ENCODE peak calls at places on chromosomes 6 and 20, in eight cellular contexts. J is heart right ventricle, U is cardiac fibroblast, P is AG10803, H is Panc1, O is breast epithelium, E is lower leg skin, W is fibroblast of lung. B is an unnamed sample.

GRCh38 chr6:63521475-63522210 is 50.6 kb upstream of the LOC128125822 start:
- DNase-seq in H (no peak), J (no peak), E (no peak), U (no peak), O (no peak), P (no peak), W (no peak), B (no peak)

GRCh38 chr20:53834044-53834442 is 236.4 kb downstream of the BCAS1 start:
- DNase-seq in E (no peak), J (no peak), P (no peak), H (no peak), O (no peak), W (peak; percentile 64), U (no peak), B (no peak)

GRCh38 chr6:90295854-90296345 is 743 bp downstream of the BACH2 start:
- DNase-seq in J (peak; percentile 76), H (no peak), W (peak; percentile 79), U (peak; percentile 66), O (peak; percentile 52), P (peak; percentile 35), E (peak; percentile 66), B (peak; percentile 79)

GRCh38 chr6:89974776-89975175 is 80.5 kb downstream of the GJA10 start:
- DNase-seq in U (no peak), W (peak; percentile 18), H (no peak), E (no peak), O (no peak), J (peak; percentile 34), P (no peak), B (no peak)

GRCh38 chr6:129302671-129303070 is 407.3 kb downstream of the ARHGAP18 start:
- DNase-seq in H (no peak), E (no peak), U (no peak), W (no peak), J (no peak), O (no peak), P (no peak), B (no peak)

GRCh38 chr6:2843138-2843740 is 1.6 kb upstream of the SERPINB1 start:
- DNase-seq in O (no peak), P (peak; percentile 80), U (peak; percentile 26), J (no peak), W (peak; percentile 48), E (no peak), H (no peak), B (no peak)

GRCh38 chr20:54194724-54195438 is 13.0 kb upstream of the PFDN4 start:
- DNase-seq in U (no peak), J (no peak), O (no peak), E (no peak), P (peak; percentile 66), H (peak; percentile 30), W (peak; percentile 25), B (no peak)

GRCh38 chr20:36113566-36114247 is 40.8 kb upstream of the EPB41L1 start:
- DNase-seq in U (no peak), J (no peak), W (no peak), H (no peak), O (no peak), E (no peak), P (no peak), B (no peak)

GRCh38 chr20:45374966-45375365 is 3.2 kb downstream of the TP53TG5 start:
- DNase-seq in W (no peak), E (no peak), J (no peak), O (no peak), P (no peak), H (no peak), U (no peak), B (no peak)

GRCh38 chr6:8556370-8557018 is 121.1 kb upstream of the SLC35B3 start:
- DNase-seq in U (no peak), H (peak; percentile 64), W (peak; percentile 49), J (no peak), E (no peak), P (peak; percentile 3), O (no peak), B (no peak)

GRCh38 chr20:15045246-15045645 is 707.8 kb upstream of the FLRT3 start:
- DNase-seq in W (no peak), P (peak; percentile 60), J (no peak), U (peak; percentile 61), O (no peak), H (no peak), E (peak; percentile 72), B (peak; percentile 61)

GRCh38 chr20:6562111-6562510 is 205.4 kb upstream of the BMP2 start:
- DNase-seq in H (peak; percentile 15), E (no peak), W (peak; percentile 92), P (peak; percentile 37), O (no peak), J (no peak), U (peak; percentile 84), B (no peak)

GRCh38 chr6:108557494-108558371 is 3.0 kb upstream of the FOXO3 start:
- DNase-seq in E (no peak), H (no peak), P (peak; percentile 71), W (peak; percentile 59), O (peak; percentile 75), J (peak; percentile 26), U (peak; percentile 81), B (peak; percentile 73)

GRCh38 chr6:28985396-28986164 is 19.5 kb downstream of the ZNF311 start:
- DNase-seq in J (peak; percentile 89), P (peak; percentile 98), H (peak; percentile 97), E (peak; percentile 85), U (peak; percentile 99), O (peak; percentile 84), W (peak; percentile 98), B (peak; percentile 55)

GRCh38 chr6:137702791-137703424 is 164.2 kb upstream of the TNFAIP3 start:
- DNase-seq in E (no peak), W (no peak), H (no peak), P (no peak), O (no peak), U (no peak), J (no peak), B (no peak)
- H3K4me3 ChIP-seq in E (no peak overlapping the region), W (no peak overlapping the region), H (no peak overlapping the region), P (no peak overlapping the region), O (no peak overlapping the region), U (no peak overlapping the region), J (no peak overlapping the region), B (no peak overlapping the region)

GRCh38 chr20:21209668-21210067 is 83.8 kb downstream of the KIZ start:
- DNase-seq in O (no peak), W (no peak), P (no peak), J (no peak), E (no peak), H (no peak), U (no peak), B (no peak)

GRCh38 chr20:21213691-21214090 is 87.8 kb downstream of the KIZ start:
- DNase-seq in H (no peak), J (no peak), W (no peak), O (no peak), E (no peak), U (no peak), P (no peak), B (no peak)

GRCh38 chr20:21208999-21209398 is 83.1 kb downstream of the KIZ start:
- DNase-seq in E (no peak), U (peak; percentile 16), J (no peak), O (no peak), W (no peak), H (no peak), P (no peak), B (no peak)

DNA sequence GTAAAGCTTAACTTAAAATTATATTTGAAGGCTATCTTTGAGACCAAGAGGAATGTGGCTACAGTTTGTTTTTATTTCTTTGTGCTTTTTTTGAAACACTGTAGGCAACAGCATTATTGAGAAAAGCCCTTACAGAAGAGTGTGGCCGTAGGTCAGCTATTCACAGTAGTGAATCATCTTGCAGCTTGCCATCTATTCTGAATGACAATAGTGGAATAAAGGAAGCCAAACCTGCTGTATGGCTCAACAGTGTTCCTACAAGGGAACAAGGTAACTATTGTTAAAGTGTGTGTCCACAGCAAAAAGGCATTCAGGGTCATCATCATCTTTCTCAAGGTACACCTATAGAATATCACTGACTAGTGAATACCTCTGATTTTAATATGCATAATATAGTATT is 88.5 kb downstream of the KIZ start:
- DNase-seq in H (no peak), O (no peak), U (no peak), P (no peak), J (no peak), E (no peak), W (peak; percentile 27), B (no peak)
- H3K4me3 ChIP-seq in H (no peak overlapping the region), O (no peak overlapping the region), U (no peak overlapping the region), P (no peak overlapping the region), J (no peak overlapping the region), E (no peak overlapping the region), W (no peak overlapping the region), B (no peak overlapping the region)

GRCh38 chr6:169813969-169814368 is 62.5 kb downstream of the ERMARD start:
- DNase-seq in U (no peak), E (no peak), H (no peak), P (no peak), W (no peak), O (no peak), J (no peak), B (no peak)
- H3K4me3 ChIP-seq in U (no peak overlapping the region), E (no peak overlapping the region), H (no peak overlapping the region), P (no peak overlapping the region), W (no peak overlapping the region), O (no peak overlapping the region), J (no peak overlapping the region), B (no peak overlapping the region)

GRCh38 chr6:35719830-35720733 is 16.8 kb upstream of the ARMC12 start:
- DNase-seq in P (no peak), J (peak; percentile 52), W (peak; percentile 28), H (no peak), O (peak; percentile 47), U (peak; percentile 60), E (peak; percentile 55), B (peak; percentile 67)
- H3K4me3 ChIP-seq in P (peak overlapping the region; percentile 7), J (peak overlapping the region; percentile 42), W (peak overlapping the region; percentile 14), H (no peak overlapping the region), O (peak overlapping the region; percentile 35), U (peak overlapping the region; percentile 27), E (no peak overlapping the region), B (peak overlapping the region; percentile 29)

GRCh38 chr6:36578030-36578825 is 15.9 kb upstream of the SRSF3 start:
- DNase-seq in O (no peak), P (no peak), W (no peak), H (no peak), U (no peak), E (no peak), J (no peak), B (no peak)

GRCh38 chr6:36580184-36580526 is 14.0 kb upstream of the SRSF3 start:
- DNase-seq in O (no peak), P (no peak), W (no peak), H (no peak), E (no peak), J (no peak), U (no peak), B (no peak)

GRCh38 chr6:36574679-36575078 is 19.5 kb upstream of the SRSF3 start:
- DNase-seq in U (no peak), W (no peak), P (no peak), J (no peak), E (no peak), O (no peak), H (no peak), B (no peak)

GRCh38 chr6:36576573-36576972 is 17.6 kb upstream of the SRSF3 start:
- DNase-seq in U (no peak), J (no peak), W (no peak), E (no peak), H (no peak), P (no peak), O (no peak), B (no peak)

GRCh38 chr6:36577298-36577697 is 16.9 kb upstream of the SRSF3 start:
- DNase-seq in P (peak; percentile 97), O (no peak), E (peak; percentile 40), U (peak; percentile 81), J (no peak), H (no peak), W (peak; percentile 97), B (no peak)
- H3K4me3 ChIP-seq in P (no peak overlapping the region), O (no peak overlapping the region), E (no peak overlapping the region), U (no peak overlapping the region), J (no peak overlapping the region), H (no peak overlapping the region), W (no peak overlapping the region), B (no peak overlapping the region)

B was measured in gastrocnemius medialis.